ENCODE peak calls at places on chromosomes 1 and 21, in ten cellular contexts. Y, V, I, O, U, N, K, F, M and W are unnamed samples.

GRCh38 chr1:175808573-175808972 is 65.2 kb upstream of the TNR start:
- DNase-seq in Y (no peak), V (no peak), I (no peak), O (no peak), U (no peak), N (no peak), K (no peak), F (no peak), M (no peak), W (no peak)

GRCh38 chr1:100532645-100533044 is 5.3 kb upstream of the GPR88 start:
- DNase-seq in Y (no peak), V (no peak), I (no peak), O (no peak), U (no peak), N (no peak), K (no peak), F (no peak), M (no peak), W (no peak)

GRCh38 chr1:206558794-206559660 is 51.7 kb downstream of the RASSF5 start:
- DNase-seq in Y (no peak), V (no peak), I (no peak), O (no peak), U (no peak), N (no peak), K (no peak), F (no peak), M (no peak), W (no peak)

GRCh38 chr1:90708236-90708786 is 8.8 kb downstream of the BARHL2 start:
- DNase-seq in Y (no peak), V (no peak), I (no peak), O (no peak), U (no peak), N (no peak), K (no peak), F (peak), M (no peak), W (no peak)

GRCh38 chr1:1614954-1615255 is 395 bp upstream of the MIB2 start:
- DNase-seq in Y (no peak), V (no peak), I (no peak), O (no peak), U (no peak), N (no peak), K (no peak), F (no peak), M (no peak), W (no peak)

GRCh38 chr1:216183427-216183826 is 239.8 kb downstream of the USH2A start:
- DNase-seq in Y (no peak), V (no peak), I (no peak), O (no peak), U (no peak), N (no peak), K (no peak), F (no peak), M (no peak), W (no peak)

GRCh38 chr1:171983584-171983983 is 142.3 kb downstream of the DNM3 start:
- DNase-seq in Y (no peak), V (peak), I (no peak), O (no peak), U (no peak), N (no peak), K (no peak), F (no peak), M (no peak), W (no peak)

GRCh38 chr1:31760422-31760900 is 3.7 kb downstream of the ADGRB2 start:
- DNase-seq in Y (no peak), V (no peak), I (no peak), O (no peak), U (no peak), N (no peak), K (no peak), F (no peak), M (no peak), W (no peak)

GRCh38 chr21:18340387-18340942 is 63.1 kb downstream of the TMPRSS15 start:
- DNase-seq in Y (no peak), V (no peak), I (no peak), O (no peak), U (no peak), N (no peak), K (no peak), F (no peak), M (no peak), W (no peak)

GRCh38 chr1:153397056-153397923 is 6.4 kb upstream of the S100A8 start:
- DNase-seq in Y (no peak), V (no peak), I (no peak), O (no peak), U (no peak), N (no peak), K (no peak), F (no peak), M (no peak), W (no peak)

GRCh38 chr1:223650465-223650864 is 15.0 kb downstream of the CAPN8 start:
- DNase-seq in Y (no peak), V (no peak), I (no peak), O (no peak), U (no peak), N (no peak), K (no peak), F (no peak), M (no peak), W (peak)

GRCh38 chr1:66399888-66400529 is 133.9 kb upstream of the SGIP1 start:
- DNase-seq in Y (no peak), V (no peak), I (no peak), O (peak), U (no peak), N (no peak), K (no peak), F (no peak), M (no peak), W (no peak)

GRCh38 chr1:164510435-164510834 is 48.5 kb upstream of the PBX1 start:
- DNase-seq in Y (no peak), V (peak), I (no peak), O (no peak), U (no peak), N (no peak), K (no peak), F (no peak), M (no peak), W (no peak)

GRCh38 chr21:16437586-16437985 is 707.8 kb downstream of the USP25 start:
- DNase-seq in Y (no peak), V (no peak), I (no peak), O (no peak), U (no peak), N (no peak), K (no peak), F (no peak), M (no peak), W (no peak)

GRCh38 chr1:98336472-98337118 is 324.9 kb upstream of the SNX7 start:
- DNase-seq in Y (peak), V (no peak), I (peak), O (no peak), U (no peak), N (no peak), K (no peak), F (no peak), M (no peak), W (no peak)

GRCh38 chr21:14520535-14520934 is 25.6 kb downstream of the SAMSN1 start:
- DNase-seq in Y (no peak), V (no peak), I (no peak), O (no peak), U (no peak), N (no peak), K (no peak), F (no peak), M (no peak), W (no peak)

GRCh38 chr1:37858931-37859506 is 373 bp downstream of the MTF1 start:
- DNase-seq in Y (no peak), V (no peak), I (peak), O (no peak), U (no peak), N (no peak), K (no peak), F (no peak), M (no peak), W (peak)

GRCh38 chr1:201964266-201964665 is 9.0 kb downstream of the TIMM17A start:
- DNase-seq in Y (no peak), V (no peak), I (no peak), O (no peak), U (no peak), N (no peak), K (no peak), F (no peak), M (no peak), W (no peak)

GRCh38 chr1:34984435-34985062 is 598 bp downstream of the TMEM35B start:
- DNase-seq in Y (no peak), V (no peak), I (peak), O (no peak), U (peak), N (peak), K (peak), F (no peak), M (no peak), W (peak)

GRCh38 chr1:114685851-114686250 is 9.5 kb downstream of the AMPD1 start:
- DNase-seq in Y (no peak), V (no peak), I (no peak), O (no peak), U (no peak), N (no peak), K (no peak), F (no peak), M (no peak), W (no peak)

GRCh38 chr1:70168283-70168682 is 37.1 kb downstream of the LRRC40 start:
- DNase-seq in Y (no peak), V (no peak), I (no peak), O (no peak), U (no peak), N (no peak), K (no peak), F (no peak), M (no peak), W (no peak)

GRCh38 chr1:82110366-82111254 is 309.9 kb downstream of the ADGRL2 start:
- DNase-seq in Y (no peak), V (no peak), I (no peak), O (no peak), U (no peak), N (no peak), K (no peak), F (no peak), M (no peak), W (no peak)

GRCh38 chr1:60826320-60827094 is 255.9 kb upstream of the NFIA start:
- DNase-seq in Y (no peak), V (no peak), I (no peak), O (no peak), U (no peak), N (no peak), K (no peak), F (no peak), M (no peak), W (no peak)

GRCh38 chr1:163459539-163459938 is 137.8 kb downstream of the NUF2 start:
- DNase-seq in Y (no peak), V (no peak), I (no peak), O (no peak), U (no peak), N (no peak), K (no peak), F (no peak), M (no peak), W (no peak)

GRCh38 chr1:80931178-80931577 is 869.6 kb upstream of the ADGRL2 start:
- DNase-seq in Y (no peak), V (no peak), I (no peak), O (no peak), U (no peak), N (no peak), K (no peak), F (no peak), M (no peak), W (no peak)

GRCh38 chr21:18249542-18250152 is 5.0 kb downstream of the CHODL start:
- DNase-seq in Y (no peak), V (no peak), I (no peak), O (no peak), U (no peak), N (no peak), K (no peak), F (no peak), M (no peak), W (no peak)

GRCh38 chr1:183002797-183003594 is 20.2 kb upstream of the LAMC1 start:
- DNase-seq in Y (no peak), V (no peak), I (no peak), O (no peak), U (no peak), N (peak), K (no peak), F (no peak), M (no peak), W (no peak)

GRCh38 chr1:108033486-108034081 is 68.6 kb upstream of the VAV3 start:
- DNase-seq in Y (no peak), V (no peak), I (no peak), O (no peak), U (no peak), N (no peak), K (no peak), F (no peak), M (no peak), W (no peak)

GRCh38 chr1:214587165-214587564 is 15.8 kb upstream of the CENPF start:
- DNase-seq in Y (no peak), V (no peak), I (no peak), O (no peak), U (no peak), N (no peak), K (no peak), F (no peak), M (no peak), W (no peak)

DNA sequence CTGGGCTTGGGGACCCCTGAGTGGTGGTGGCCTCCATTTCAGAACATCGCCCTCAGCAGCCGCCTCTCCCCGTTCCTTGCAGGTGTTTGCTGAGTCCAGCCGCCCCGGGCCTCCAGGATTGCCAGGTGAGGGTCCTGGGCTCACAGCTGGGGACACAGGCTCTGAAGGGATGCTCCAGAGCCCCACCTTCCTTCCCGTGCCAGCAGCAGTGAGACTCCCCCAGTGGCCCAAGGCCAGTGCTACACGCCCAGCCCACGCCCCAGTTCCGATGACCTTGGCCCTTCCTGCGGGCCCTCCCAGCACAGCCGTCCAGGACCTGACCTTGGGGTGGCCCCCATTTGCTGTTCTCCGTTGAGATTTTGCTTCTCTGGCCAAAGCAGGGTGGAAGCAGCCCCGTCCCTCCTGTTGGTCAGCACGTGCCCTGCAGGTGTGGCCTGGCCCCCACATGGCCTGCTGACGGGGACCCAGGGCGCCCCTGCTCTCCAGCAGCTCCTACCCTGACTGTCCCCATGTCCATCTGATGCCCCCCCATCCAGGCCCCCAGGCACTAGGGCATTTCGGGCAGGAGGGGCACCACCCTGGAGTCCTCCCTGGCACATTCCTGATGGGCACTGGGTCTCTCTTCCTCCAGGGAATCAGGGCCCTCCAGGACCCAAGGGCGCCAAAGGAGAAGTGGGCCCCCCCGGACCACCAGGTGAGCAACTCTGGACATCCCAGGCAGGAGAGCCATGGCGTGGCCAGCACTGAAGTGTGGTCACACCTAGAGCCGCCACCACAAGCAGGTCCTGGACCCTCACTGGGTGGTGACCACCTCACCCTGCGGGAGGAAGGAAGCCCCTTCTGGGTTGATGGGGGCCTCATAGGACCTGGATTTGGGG is 45.0 kb downstream of the SLC19A1 start:
- DNase-seq in Y (no peak), V (no peak), I (no peak), O (no peak), U (no peak), N (no peak), K (peak), F (no peak), M (peak), W (peak)
- TF ChIP-seq EP300 in Y (no peak), V (no peak), I (no peak), O (no peak), U (no peak), N (no peak), K (no peak), F (no peak), M (no peak), W (no peak)

DNA sequence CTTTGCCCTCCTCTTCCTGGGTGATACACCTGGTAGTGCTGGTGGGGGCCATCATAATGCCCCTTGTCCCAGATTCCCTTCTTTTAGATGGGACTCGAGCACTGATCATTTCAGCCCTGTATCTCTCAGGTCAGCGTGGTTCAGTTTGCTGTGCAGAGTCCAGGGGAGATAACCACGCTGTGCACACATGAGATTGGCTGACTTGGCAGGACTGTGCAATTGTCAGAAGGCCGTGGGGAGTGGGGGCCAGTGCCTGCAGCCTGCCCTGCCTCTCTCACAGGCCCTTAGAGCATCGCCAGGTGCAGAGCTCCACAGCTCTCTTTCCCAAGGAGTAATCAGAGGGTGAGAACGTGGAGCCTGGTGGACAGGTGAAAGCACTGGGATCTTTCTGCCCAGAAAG is 15.2 kb downstream of the EPHX1 start:
- DNase-seq in Y (peak), V (no peak), I (no peak), O (no peak), U (no peak), N (no peak), K (no peak), F (no peak), M (no peak), W (no peak)
- H3K4me3 ChIP-seq in Y (no peak), V (no peak), I (no peak), O (no peak), U (no peak), N (no peak), K (no peak), F (no peak), M (no peak), W (no peak)

GRCh38 chr1:180598333-180598979 is 33.4 kb upstream of the XPR1 start:
- DNase-seq in Y (no peak), V (peak), I (peak), O (no peak), U (no peak), N (no peak), K (no peak), F (no peak), M (no peak), W (no peak)

GRCh38 chr1:180595966-180596365 is 35.9 kb upstream of the XPR1 start:
- DNase-seq in Y (no peak), V (no peak), I (no peak), O (no peak), U (no peak), N (no peak), K (no peak), F (no peak), M (no peak), W (no peak)

GRCh38 chr1:180593382-180593781 is 34.6 kb downstream of the OVAAL start:
- DNase-seq in Y (no peak), V (no peak), I (no peak), O (no peak), U (no peak), N (no peak), K (no peak), F (no peak), M (no peak), W (no peak)

GRCh38 chr1:180597520-180597919 is 34.3 kb upstream of the XPR1 start:
- DNase-seq in Y (no peak), V (no peak), I (no peak), O (no peak), U (no peak), N (no peak), K (no peak), F (no peak), M (no peak), W (no peak)

DNA sequence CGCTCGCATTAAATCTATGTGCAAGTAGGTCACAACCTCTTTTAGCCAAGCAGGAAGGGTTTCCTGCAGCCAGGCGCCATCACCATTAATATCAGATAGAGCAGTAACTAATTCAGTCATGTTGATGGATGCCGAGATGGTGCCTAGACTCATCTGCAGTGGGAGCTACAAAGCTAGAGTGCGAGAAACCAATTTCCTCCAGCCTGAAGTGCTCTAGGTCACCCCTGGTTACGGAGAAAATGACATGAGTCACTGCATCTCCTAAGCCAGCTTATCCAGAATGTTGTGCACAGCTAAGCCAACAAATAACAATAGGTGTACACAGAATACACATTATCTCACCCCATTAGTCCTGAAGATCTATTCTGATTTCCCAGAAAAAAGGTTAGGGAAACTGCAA is 36.0 kb downstream of the OVAAL start:
- DNase-seq in Y (no peak), V (peak), I (no peak), O (no peak), U (peak), N (no peak), K (no peak), F (no peak), M (no peak), W (no peak)
- TF ChIP-seq EP300 in Y (no peak), V (no peak), I (no peak), O (no peak), U (no peak), N (no peak), K (no peak), F (no peak), M (no peak), W (no peak)

GRCh38 chr1:84427520-84428188 is 29.4 kb downstream of the DNASE2B start:
- DNase-seq in Y (no peak), V (no peak), I (no peak), O (no peak), U (no peak), N (no peak), K (no peak), F (no peak), M (no peak), W (no peak)

GRCh38 chr1:84428220-84428619 is 29.9 kb downstream of the DNASE2B start:
- DNase-seq in Y (no peak), V (no peak), I (no peak), O (no peak), U (no peak), N (no peak), K (no peak), F (no peak), M (no peak), W (no peak)

GRCh38 chr1:84426376-84426775 is 28.1 kb downstream of the DNASE2B start:
- DNase-seq in Y (no peak), V (no peak), I (no peak), O (no peak), U (no peak), N (no peak), K (no peak), F (no peak), M (no peak), W (no peak)

GRCh38 chr1:84430519-84430918 is 32.2 kb downstream of the DNASE2B start:
- DNase-seq in Y (no peak), V (no peak), I (no peak), O (no peak), U (no peak), N (no peak), K (no peak), F (no peak), M (no peak), W (no peak)

DNA sequence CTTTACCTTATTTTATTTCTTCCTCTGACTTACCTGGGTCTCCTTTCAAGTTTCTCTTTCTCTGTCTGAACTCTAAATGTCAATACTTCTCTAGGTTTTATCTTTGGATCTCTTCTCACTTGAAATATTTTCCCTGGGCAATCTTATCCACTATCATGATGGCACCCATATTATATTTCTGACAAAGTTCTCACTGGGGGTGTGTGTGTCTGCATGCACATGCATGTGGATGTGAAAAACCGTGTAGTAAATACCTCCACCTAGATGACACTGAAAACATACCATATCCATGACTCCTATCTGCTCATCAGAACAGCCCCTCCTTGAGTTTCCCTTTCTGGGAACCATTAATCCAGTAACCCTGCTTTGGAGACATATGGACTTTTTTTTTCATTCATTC is 30.9 kb downstream of the DNASE2B start:
- DNase-seq in Y (no peak), V (no peak), I (no peak), O (no peak), U (no peak), N (no peak), K (no peak), F (no peak), M (no peak), W (no peak)
- H3K4me3 ChIP-seq in Y (no peak), V (no peak), I (no peak), O (no peak), U (no peak), N (no peak), K (no peak), F (no peak), M (no peak), W (no peak)